ENCODE peak calls at places on chromosomes 3 and 15, in five cellular contexts. Z is B cell, O is cardiac muscle cell, U is fibroblast of villous mesenchyme, T is GM13976. C is an unnamed sample.

GRCh38 chr3:140953028-140953960 is 11.7 kb downstream of the SLC25A36 start:
- DNase-seq in Z (no peak), O (no peak), U (peak), T (no peak), C (no peak)

GRCh38 chr15:29422606-29423005 is 153.0 kb upstream of the NSMCE3 start:
- DNase-seq in Z (no peak), O (no peak), U (no peak), T (no peak), C (no peak)

GRCh38 chr15:27592036-27592725 is 506.9 kb downstream of the OCA2 start:
- DNase-seq in Z (no peak), O (peak), U (no peak), T (no peak), C (no peak)

GRCh38 chr3:52181543-52181942 is 16.4 kb upstream of the ALAS1 start:
- DNase-seq in Z (no peak), O (no peak), U (peak), T (no peak), C (no peak)

GRCh38 chr3:133574260-133574881 is 885 bp downstream of the CDV3 start:
- DNase-seq in Z (peak), O (peak), U (peak), T (peak), C (peak)

GRCh38 chr15:99454941-99455795 is 110.6 kb upstream of the MEF2A start:
- DNase-seq in Z (no peak), O (peak), U (peak), T (peak), C (no peak)

GRCh38 chr15:75649045-75649761 is 1.5 kb downstream of the SNX33 start:
- DNase-seq in Z (peak), O (no peak), U (no peak), T (no peak), C (no peak)

GRCh38 chr3:175956964-175957363 is 1097.8 kb downstream of the NAALADL2 start:
- DNase-seq in Z (no peak), O (no peak), U (no peak), T (no peak), C (no peak)

GRCh38 chr3:70861234-70861633 is 548.8 kb upstream of the MDFIC2 start:
- DNase-seq in Z (no peak), O (no peak), U (peak), T (no peak), C (no peak)

GRCh38 chr3:116059421-116060096 is 385.7 kb downstream of the LSAMP start:
- DNase-seq in Z (no peak), O (peak), U (peak), T (no peak), C (no peak)

GRCh38 chr3:196080997-196081833 is 675 bp downstream of the TFRC start:
- DNase-seq in Z (peak), O (peak), U (peak), T (peak), C (no peak)

GRCh38 chr3:33231755-33232465 is 13.3 kb upstream of the SUSD5 start:
- DNase-seq in Z (no peak), O (no peak), U (no peak), T (no peak), C (no peak)

GRCh38 chr3:33229947-33230346 is 11.3 kb upstream of the SUSD5 start:
- DNase-seq in Z (no peak), O (no peak), U (no peak), T (no peak), C (no peak)

GRCh38 chr3:33237439-33237838 is 18.8 kb upstream of the SUSD5 start:
- DNase-seq in Z (no peak), O (no peak), U (no peak), T (no peak), C (no peak)

GRCh38 chr3:33236005-33236404 is 17.4 kb upstream of the SUSD5 start:
- DNase-seq in Z (no peak), O (no peak), U (peak), T (no peak), C (no peak)

GRCh38 chr3:33233884-33234283 is 15.3 kb upstream of the SUSD5 start:
- DNase-seq in Z (no peak), O (no peak), U (no peak), T (no peak), C (no peak)
- TF ChIP-seq CTCF in Z (no peak), O (no peak), U (no peak), T (no peak), C (no peak)

DNA sequence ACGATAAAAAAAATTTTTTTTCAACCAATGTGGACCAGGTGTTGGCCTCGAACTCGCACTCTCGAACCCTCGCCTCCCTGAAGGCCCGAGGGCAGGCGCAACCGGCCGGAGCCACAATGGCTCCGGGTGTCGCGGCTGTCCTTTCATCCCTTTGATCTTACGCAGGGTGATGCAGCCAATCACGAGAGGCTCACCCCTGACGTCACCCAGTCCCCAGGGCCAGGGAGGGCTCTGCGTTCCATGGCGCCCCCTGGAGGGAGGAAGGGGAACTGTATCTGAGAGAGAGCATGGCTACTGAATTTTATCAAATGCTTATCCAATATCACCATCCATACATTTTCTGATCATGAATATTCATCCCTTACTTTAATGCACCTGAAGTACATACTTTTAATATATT is 15.4 kb upstream of the GMNC start:
- DNase-seq in Z (no peak), O (no peak), U (no peak), T (no peak), C (no peak)
- TF ChIP-seq CTCF in Z (no peak), O (peak), U (peak), T (peak), C (peak)

GRCh38 chr3:16279010-16279409 is 14.0 kb downstream of the OXNAD1 start:
- DNase-seq in Z (no peak), O (no peak), U (no peak), T (no peak), C (no peak)
- TF ChIP-seq CTCF in Z (no peak), O (no peak), U (no peak), T (no peak), C (no peak)

GRCh38 chr3:17166369-17166768 is 281.6 kb downstream of the PLCL2 start:
- DNase-seq in Z (peak), O (no peak), U (no peak), T (no peak), C (no peak)
- TF ChIP-seq CTCF in Z (no peak), O (no peak), U (no peak), T (no peak), C (no peak)

GRCh38 chr3:172987268-172987667 is 153.8 kb downstream of the SPATA16 start:
- DNase-seq in Z (no peak), O (no peak), U (no peak), T (no peak), C (no peak)
- TF ChIP-seq CTCF in Z (no peak), O (no peak), U (peak), T (peak), C (no peak)

GRCh38 chr3:5039585-5039984 is 60.3 kb downstream of the BHLHE40 start:
- DNase-seq in Z (no peak), O (no peak), U (no peak), T (no peak), C (no peak)

GRCh38 chr3:5036858-5037257 is 57.6 kb downstream of the BHLHE40 start:
- DNase-seq in Z (no peak), O (no peak), U (no peak), T (no peak), C (no peak)

GRCh38 chr3:5037828-5038227 is 58.6 kb downstream of the BHLHE40 start:
- DNase-seq in Z (no peak), O (no peak), U (no peak), T (no peak), C (no peak)

GRCh38 chr3:5038243-5038642 is 59.0 kb downstream of the BHLHE40 start:
- DNase-seq in Z (no peak), O (no peak), U (no peak), T (no peak), C (no peak)

GRCh38 chr3:5041315-5041714 is 62.1 kb downstream of the BHLHE40 start:
- DNase-seq in Z (no peak), O (no peak), U (no peak), T (no peak), C (no peak)
- TF ChIP-seq CTCF in Z (no peak), O (no peak), U (no peak), T (no peak), C (peak)

GRCh38 chr15:55618396-55618795 is 30.3 kb upstream of the PYGO1 start:
- DNase-seq in Z (no peak), O (no peak), U (no peak), T (no peak), C (no peak)

GRCh38 chr15:55615445-55615844 is 27.3 kb upstream of the PYGO1 start:
- DNase-seq in Z (no peak), O (no peak), U (no peak), T (no peak), C (no peak)

DNA sequence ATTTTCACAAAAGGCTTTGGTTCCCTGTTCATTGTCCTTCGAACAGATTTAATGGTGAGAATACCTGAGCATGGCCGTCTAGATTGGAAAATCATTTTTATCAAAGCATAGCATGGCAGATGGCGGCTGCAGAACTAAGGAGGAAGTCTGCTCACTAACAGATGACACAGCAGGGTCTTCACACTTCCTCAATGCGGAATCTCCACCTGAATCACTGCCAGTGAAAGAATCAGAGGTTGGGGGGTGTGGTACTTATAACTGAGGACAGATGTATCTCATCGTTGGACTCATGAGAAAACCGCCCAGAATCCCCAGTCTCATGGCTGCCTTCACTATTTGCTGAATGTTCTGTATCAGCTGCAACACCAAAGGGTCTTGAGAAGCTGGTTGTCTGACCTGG is 31.6 kb upstream of the PYGO1 start:
- DNase-seq in Z (no peak), O (no peak), U (no peak), T (no peak), C (no peak)
- TF ChIP-seq CTCF in Z (no peak), O (no peak), U (no peak), T (no peak), C (no peak)

DNA sequence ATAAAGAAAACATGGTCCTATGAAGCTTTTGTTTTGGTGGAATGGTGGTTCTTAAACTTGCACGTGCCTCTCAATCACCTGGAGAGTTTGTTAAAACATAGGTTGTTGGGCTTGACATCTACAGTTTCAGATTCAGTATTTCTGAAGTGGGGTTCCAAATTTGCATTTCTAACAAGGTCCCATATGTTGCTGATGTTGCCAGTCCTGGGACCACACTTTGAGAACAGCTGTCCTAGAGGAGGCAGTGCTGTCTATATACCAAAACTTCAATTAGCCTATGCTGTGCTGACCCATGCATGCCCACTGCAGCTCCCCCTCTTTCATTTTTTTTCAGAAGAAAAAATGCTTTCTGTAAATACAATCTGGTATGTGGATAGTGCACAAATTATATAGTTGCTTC is 31.3 kb downstream of the ALCAM start:
- DNase-seq in Z (no peak), O (no peak), U (no peak), T (no peak), C (no peak)
- TF ChIP-seq CTCF in Z (no peak), O (no peak), U (no peak), T (no peak), C (no peak)

DNA sequence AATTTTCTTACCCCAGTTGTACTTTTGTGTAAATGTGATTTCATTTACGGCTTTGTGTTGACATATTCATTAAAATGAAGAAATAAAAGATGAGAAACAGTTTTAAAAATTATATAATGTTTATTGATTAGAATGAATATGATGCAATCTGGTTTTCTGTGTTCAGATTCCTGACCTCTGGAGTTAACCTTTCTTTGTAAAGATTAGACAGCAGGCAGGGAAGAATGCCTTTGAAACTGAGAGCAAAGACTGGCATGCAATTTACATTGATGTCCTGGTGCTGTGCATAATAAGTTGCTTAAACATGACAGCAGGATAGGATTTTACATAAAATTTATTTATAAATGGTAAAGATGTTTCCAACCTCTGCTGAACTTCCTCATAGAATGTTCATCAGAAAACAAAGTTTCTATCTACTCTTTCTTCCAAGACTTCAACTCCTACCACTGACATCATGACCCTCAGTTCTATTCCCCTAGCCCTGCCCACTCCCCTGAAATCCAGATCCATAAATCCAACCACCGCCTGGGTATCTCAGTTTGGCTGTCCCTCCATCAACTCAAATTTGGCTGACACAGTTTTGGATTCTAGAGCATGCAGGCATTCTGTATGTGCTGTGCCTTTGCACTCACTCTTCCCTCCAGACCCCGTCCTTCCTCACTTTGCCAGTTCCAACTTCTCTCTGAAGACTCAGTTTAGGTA is 1.7 kb downstream of the HGD start:
- DNase-seq in Z (no peak), O (no peak), U (no peak), T (no peak), C (no peak)
- TF ChIP-seq CTCF in Z (no peak), O (no peak), U (no peak), T (no peak), C (no peak)

GRCh38 chr3:11847607-11848006 is 922 bp upstream of the TAMM41 start:
- DNase-seq in Z (no peak), O (no peak), U (no peak), T (peak), C (no peak)
- TF ChIP-seq CTCF in Z (no peak), O (no peak), U (no peak), T (no peak), C (peak)

C was measured in GM12864.